ENCODE peak calls at places on chromosomes 3 and 15, in four cellular contexts. N is fibroblast of villous mesenchyme, R is cardiac fibroblast, B is pancreas. V is an unnamed sample.

GRCh38 chr3:49148159-49148558 is 15.3 kb upstream of the LAMB2 start:
- DNase-seq in N (no peak), R (no peak), B (no peak), V (no peak)

GRCh38 chr3:127325630-127325961 is 37.8 kb upstream of the PRR20G start:
- DNase-seq in N (no peak), R (peak; percentile 7), B (no peak), V (no peak)

GRCh38 chr3:39251576-39251975 is 28.3 kb downstream of the CX3CR1 start:
- DNase-seq in N (no peak), R (no peak), B (no peak), V (no peak)

GRCh38 chr3:178152010-178152409 is 384.2 kb upstream of the KCNMB2 start:
- DNase-seq in N (no peak), R (peak; percentile 12), B (no peak), V (no peak)

GRCh38 chr3:177126015-177126773 is 71.1 kb downstream of the TBL1XR1 start:
- DNase-seq in N (peak; percentile 71), R (peak; percentile 91), B (no peak), V (peak; percentile 90)

GRCh38 chr15:83733206-83733605 is 79.3 kb downstream of the ADAMTSL3 start:
- DNase-seq in N (no peak), R (peak; percentile 63), B (no peak), V (peak; percentile 89)

GRCh38 chr15:62389887-62390792 is 225.1 kb upstream of the C2CD4B start:
- DNase-seq in N (peak; percentile 78), R (peak; percentile 79), B (peak; percentile 62), V (peak; percentile 81)

GRCh38 chr3:47197287-47197686 is 33.4 kb upstream of the SETD2 start:
- DNase-seq in N (no peak), R (no peak), B (no peak), V (no peak)

GRCh38 chr3:43231276-43232000 is 54.9 kb upstream of the SNRK start:
- DNase-seq in N (peak; percentile 61), R (peak; percentile 45), B (no peak), V (no peak)

GRCh38 chr3:23112491-23112890 is 90.6 kb upstream of the UBE2E2 start:
- DNase-seq in N (no peak), R (no peak), B (no peak), V (peak; percentile 78)

GRCh38 chr3:150059729-150060128 is 89.0 kb upstream of the PFN2 start:
- DNase-seq in N (no peak), R (no peak), B (no peak), V (no peak)

GRCh38 chr15:77981281-77982126 is 96.0 kb downstream of the TBC1D2B start:
- DNase-seq in N (no peak), R (no peak), B (no peak), V (no peak)

GRCh38 chr3:50267280-50267913 is 1.6 kb upstream of the SEMA3B start:
- DNase-seq in N (peak; percentile 44), R (peak; percentile 54), B (peak; percentile 73), V (no peak)

GRCh38 chr15:89982315-89983055 is 18.6 kb upstream of the ZNF710 start:
- DNase-seq in N (no peak), R (no peak), B (no peak), V (no peak)

GRCh38 chr3:154749514-154749913 is 319.5 kb upstream of the GPR149 start:
- DNase-seq in N (no peak), R (no peak), B (no peak), V (no peak)

GRCh38 chr3:76324101-76324500 is 538.8 kb upstream of the ZNF717 start:
- DNase-seq in N (no peak), R (no peak), B (no peak), V (no peak)

GRCh38 chr15:60003243-60004018 is 680 bp upstream of the FOXB1 start:
- DNase-seq in N (no peak), R (no peak), B (no peak), V (no peak)

GRCh38 chr15:70375006-70375409 is 277.3 kb upstream of the TLE3 start:
- DNase-seq in N (no peak), R (peak; percentile 53), B (no peak), V (peak; percentile 80)

GRCh38 chr15:36693644-36694043 is 114.2 kb downstream of the CDIN1 start:
- DNase-seq in N (no peak), R (no peak), B (no peak), V (no peak)

GRCh38 chr3:112403101-112403500 is 70.1 kb downstream of the CD200 start:
- DNase-seq in N (no peak), R (no peak), B (no peak), V (no peak)

GRCh38 chr15:77454265-77454664 is 33.6 kb downstream of the HMG20A start:
- DNase-seq in N (peak; percentile 77), R (peak; percentile 73), B (no peak), V (no peak)

GRCh38 chr3:182384182-182384581 is 409.1 kb upstream of the ATP11B start:
- DNase-seq in N (no peak), R (no peak), B (no peak), V (peak; percentile 86)

GRCh38 chr15:82942691-82943090 is 9.8 kb downstream of the HOMER2 start:
- DNase-seq in N (no peak), R (no peak), B (peak; percentile 94), V (peak; percentile 100)

GRCh38 chr15:95341686-95342085 is 988.8 kb upstream of the NR2F2 start:
- DNase-seq in N (no peak), R (no peak), B (no peak), V (no peak)

GRCh38 chr3:149288655-149289054 is 44.8 kb downstream of the TM4SF18 start:
- DNase-seq in N (no peak), R (no peak), B (no peak), V (no peak)

GRCh38 chr15:88621789-88622604 is 857 bp downstream of the AEN start:
- DNase-seq in N (peak; percentile 51), R (peak; percentile 51), B (no peak), V (peak; percentile 72)

GRCh38 chr3:31505353-31506048 is 27.2 kb upstream of the STT3B start:
- DNase-seq in N (no peak), R (no peak), B (no peak), V (no peak)
- H3K4me3 ChIP-seq in N (no peak overlapping the region), R (no peak overlapping the region), B (no peak overlapping the region), V (no peak overlapping the region)

GRCh38 chr3:13878711-13879101 is 1.2 kb downstream of the WNT7A start:
- DNase-seq in N (no peak), R (no peak), B (no peak), V (peak; percentile 42)

GRCh38 chr3:13879102-13879945 is 547 bp downstream of the WNT7A start:
- DNase-seq in N (no peak), R (no peak), B (no peak), V (peak; percentile 53)

GRCh38 chr3:13880811-13881156 is 913 bp upstream of the WNT7A start:
- DNase-seq in N (no peak), R (no peak), B (no peak), V (no peak)

GRCh38 chr3:13881536-13882410 is 1.9 kb upstream of the WNT7A start:
- DNase-seq in N (no peak), R (no peak), B (no peak), V (no peak)

DNA sequence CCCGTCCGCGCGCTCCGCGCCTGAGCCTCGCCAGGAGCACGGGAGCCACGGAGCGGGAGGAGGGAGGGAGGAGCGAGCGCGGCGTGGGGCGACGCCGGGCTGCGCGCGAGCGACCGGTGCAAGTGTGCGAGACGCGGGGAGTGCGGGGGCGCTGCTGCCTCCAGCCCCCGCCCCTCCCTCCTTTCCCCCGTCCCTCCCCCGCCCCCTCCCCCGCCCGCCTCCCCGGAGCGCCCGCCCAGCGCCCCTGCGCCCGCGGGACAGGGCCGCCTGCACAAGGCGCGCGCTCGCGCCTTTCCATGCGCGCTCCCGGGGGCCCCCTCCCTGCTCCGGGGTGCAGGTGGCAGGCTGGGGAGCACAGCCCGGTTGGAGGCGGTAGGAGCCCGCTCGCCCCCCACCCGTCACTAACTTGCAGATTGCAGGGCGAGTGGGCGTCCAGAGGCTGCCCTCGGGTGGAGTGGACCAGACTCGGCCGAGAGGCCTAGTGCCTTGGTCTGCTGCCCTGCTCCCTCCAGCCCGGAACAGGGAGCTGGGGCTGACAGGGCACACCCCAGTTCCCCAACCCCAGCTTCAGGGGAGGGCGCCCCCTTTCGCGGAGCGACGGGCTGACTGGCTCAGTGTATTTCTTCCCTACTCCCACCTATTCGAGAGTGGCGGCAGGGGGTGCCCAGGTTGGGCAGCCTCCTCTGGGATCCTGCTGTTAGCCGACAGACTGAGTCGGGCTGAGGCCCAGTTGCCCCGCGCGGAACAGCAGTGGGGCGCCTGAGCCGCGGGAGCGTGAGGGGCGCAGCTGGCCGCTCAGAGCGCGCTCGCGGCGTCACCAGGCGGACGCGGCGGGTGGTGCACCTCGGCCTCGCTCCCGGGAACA is at the start of gene WNT7A:
- DNase-seq in N (no peak), R (no peak), B (no peak), V (peak; percentile 77)
- TF ChIP-seq CTCF in N (peak; percentile 42), R (no peak), B (peak; percentile 22), V (peak; percentile 44)

DNA sequence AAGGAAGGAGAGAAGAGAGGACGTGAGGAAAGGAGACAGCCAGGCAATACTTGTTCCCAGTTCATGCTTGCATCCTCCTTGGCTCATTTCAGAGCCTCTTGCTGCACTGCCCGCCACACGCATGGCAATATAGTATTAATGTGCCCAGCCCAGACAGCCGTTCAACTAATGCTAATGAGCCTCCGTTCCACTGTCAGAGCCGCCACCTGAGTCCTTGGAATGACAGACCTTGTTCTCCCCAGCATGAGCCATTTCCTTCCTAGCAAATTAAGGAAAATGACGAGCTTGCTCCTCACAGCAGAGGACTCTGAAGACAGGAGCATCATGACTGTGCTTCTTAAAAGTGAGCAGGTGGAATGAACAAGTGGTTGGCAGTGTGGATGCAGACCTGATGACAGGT is 10.8 kb upstream of the LRRC15 start:
- DNase-seq in N (no peak), R (no peak), B (no peak), V (no peak)
- H3K4me3 ChIP-seq in N (no peak overlapping the region), R (no peak overlapping the region), B (no peak overlapping the region), V (no peak overlapping the region)

DNA sequence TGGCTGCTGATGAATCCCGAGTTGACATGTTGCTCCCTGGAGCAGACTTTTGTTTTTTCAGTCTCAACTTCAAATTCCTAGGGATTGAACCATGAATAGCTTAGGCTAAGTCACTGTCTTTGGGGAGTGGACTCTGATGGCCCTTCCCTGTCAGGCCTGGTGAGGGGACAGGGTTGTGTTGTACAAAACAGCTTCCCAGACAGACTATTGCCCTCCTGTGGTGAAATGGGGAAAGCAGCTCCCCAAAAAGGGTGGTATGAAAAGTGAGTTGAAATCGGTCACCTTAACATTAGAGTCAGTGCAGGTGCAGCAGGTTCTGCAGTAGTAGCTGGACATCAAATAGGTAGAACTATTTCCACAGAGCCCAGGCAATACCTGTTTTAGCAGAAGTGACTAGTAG is 775.6 kb downstream of the ROBO2 start:
- DNase-seq in N (no peak), R (no peak), B (no peak), V (peak; percentile 18)
- TF ChIP-seq CTCF in N (no peak), R (no peak), B (no peak), V (peak; percentile 41)

GRCh38 chr3:141385386-141386079 is 17.2 kb downstream of the ZBTB38 start:
- DNase-seq in N (no peak), R (peak; percentile 54), B (no peak), V (no peak)
- H3K4me3 ChIP-seq in N (peak overlapping the region; percentile 47), R (peak overlapping the region; percentile 9), B (no peak overlapping the region), V (peak overlapping the region; percentile 36)